ENCODE peak calls at places on chromosomes 13 and 19, in five cellular contexts. N is IMR-90, B is H9, H is neuronal stem cell, P is H1. G is an unnamed sample.

GRCh38 chr19:17282488-17283256 is 971 bp downstream of the ANKLE1 start:
- DNase-seq in H (peak), P (no peak), N (peak), B (peak), G (peak)

GRCh38 chr13:70523622-70524021 is 415.4 kb upstream of the KLHL1 start:
- DNase-seq in P (no peak), H (no peak), N (no peak), B (no peak), G (peak)

GRCh38 chr13:110127986-110128511 is 178.9 kb downstream of the COL4A1 start:
- DNase-seq in H (no peak), N (peak), B (no peak), P (no peak), G (no peak)

GRCh38 chr13:24644051-24644450 is 36.2 kb upstream of the ATP12A start:
- DNase-seq in H (no peak), P (no peak), B (no peak), N (peak), G (peak)

GRCh38 chr19:9945319-9945966 is 9.1 kb upstream of the OLFM2 start:
- DNase-seq in P (no peak), N (peak), B (peak), H (no peak), G (peak)

GRCh38 chr13:113835461-113836274 is 28.2 kb downstream of the GAS6 start:
- DNase-seq in N (peak), P (no peak), B (no peak), H (no peak), G (peak)

GRCh38 chr19:47507924-47508553 is 6.8 kb downstream of the NAPA start:
- DNase-seq in P (no peak), N (no peak), H (no peak), B (no peak), G (no peak)

GRCh38 chr13:108463365-108463764 is 166.0 kb upstream of the MYO16 start:
- DNase-seq in P (no peak), B (no peak), N (peak), H (no peak), G (peak)

GRCh38 chr13:28728642-28729041 is 9.9 kb upstream of the SLC46A3 start:
- DNase-seq in N (no peak), B (no peak), H (no peak), P (no peak), G (no peak)

GRCh38 chr19:11924886-11925583 is at the start of gene ZNF700:
- DNase-seq in B (peak), N (peak), H (peak), P (peak), G (peak)

GRCh38 chr13:50244355-50244912 is 229.2 kb downstream of the KCNRG start:
- DNase-seq in B (no peak), P (no peak), N (no peak), H (no peak), G (no peak)

GRCh38 chr19:6888967-6889366 is 1.6 kb downstream of the ADGRE1 start:
- DNase-seq in H (no peak), P (no peak), N (no peak), B (no peak), G (no peak)

GRCh38 chr13:28492527-28493367 is 2.2 kb downstream of the FLT1 start:
- DNase-seq in B (no peak), N (no peak), P (no peak), H (peak), G (peak)

GRCh38 chr13:51729853-51730553 is 74.0 kb downstream of the DHRS12 start:
- DNase-seq in N (peak), H (no peak), B (no peak), P (no peak), G (peak)

GRCh38 chr19:35211545-35212230 is 16.9 kb downstream of the FAM187B start:
- DNase-seq in N (no peak), B (no peak), H (no peak), P (no peak), G (no peak)

GRCh38 chr19:377801-378581 is 31.0 kb downstream of the C2CD4C start:
- DNase-seq in H (no peak), B (no peak), P (no peak), N (no peak), G (no peak)

GRCh38 chr13:51524846-51525566 is 59.3 kb upstream of the WDFY2 start:
- DNase-seq in N (peak), B (no peak), P (no peak), H (no peak), G (peak)

GRCh38 chr13:30340367-30341184 is 33.2 kb upstream of the KATNAL1 start:
- DNase-seq in H (no peak), B (no peak), P (no peak), N (peak), G (peak)

GRCh38 chr13:91133941-91134772 is 213.3 kb upstream of the MIR17HG start:
- DNase-seq in P (no peak), H (peak), N (peak), B (peak), G (peak)

GRCh38 chr13:95254341-95254740 is 46.9 kb downstream of the ABCC4 start:
- DNase-seq in N (peak), B (no peak), H (no peak), P (no peak), G (no peak)

GRCh38 chr19:10858204-10858828 is 10.1 kb downstream of the C19orf38 start:
- DNase-seq in P (no peak), N (no peak), B (no peak), H (no peak), G (peak)

GRCh38 chr19:9362905-9363304 is at the start of gene ZNF177:
- DNase-seq in N (no peak), P (no peak), B (no peak), H (no peak), G (no peak)

DNA sequence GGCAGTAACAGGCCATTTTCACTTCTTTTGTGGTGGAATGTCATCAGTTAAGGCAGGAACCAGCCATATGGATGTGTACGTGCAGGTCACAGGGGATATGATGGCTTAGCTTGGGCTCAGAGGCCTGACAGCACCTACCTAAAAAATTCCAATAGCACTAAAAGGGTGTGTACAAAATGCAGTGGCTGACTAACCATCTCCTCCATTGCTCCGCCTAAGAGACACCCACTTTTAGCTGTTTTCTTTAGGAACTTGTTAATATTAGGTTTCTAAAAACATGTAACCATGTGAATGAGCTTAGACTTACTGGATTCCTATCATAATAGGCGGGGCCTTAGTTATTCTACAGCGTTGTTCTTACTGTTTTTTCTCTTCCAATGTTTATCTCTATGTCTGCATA is 25.8 kb downstream of the GP6 start:
- DNase-seq in B (no peak), N (no peak), P (no peak), H (no peak), G (no peak)
- H3K4ac ChIP-seq in B (no peak), N (no peak), P (no peak), H (no peak), G (no peak)

GRCh38 chr19:52524086-52524485 is 3.4 kb upstream of the ZNF808 start:
- DNase-seq in B (no peak), P (no peak), N (no peak), H (no peak), G (no peak)

GRCh38 chr19:52522555-52522954 is 4.9 kb upstream of the ZNF808 start:
- DNase-seq in B (peak), P (no peak), H (no peak), N (no peak), G (no peak)

GRCh38 chr19:52527954-52528326 is 472 bp downstream of the ZNF808 start:
- DNase-seq in H (no peak), B (peak), N (no peak), P (no peak), G (no peak)

GRCh38 chr19:52532480-52532879 is 5.0 kb downstream of the ZNF808 start:
- DNase-seq in N (no peak), P (no peak), H (no peak), B (no peak), G (no peak)

DNA sequence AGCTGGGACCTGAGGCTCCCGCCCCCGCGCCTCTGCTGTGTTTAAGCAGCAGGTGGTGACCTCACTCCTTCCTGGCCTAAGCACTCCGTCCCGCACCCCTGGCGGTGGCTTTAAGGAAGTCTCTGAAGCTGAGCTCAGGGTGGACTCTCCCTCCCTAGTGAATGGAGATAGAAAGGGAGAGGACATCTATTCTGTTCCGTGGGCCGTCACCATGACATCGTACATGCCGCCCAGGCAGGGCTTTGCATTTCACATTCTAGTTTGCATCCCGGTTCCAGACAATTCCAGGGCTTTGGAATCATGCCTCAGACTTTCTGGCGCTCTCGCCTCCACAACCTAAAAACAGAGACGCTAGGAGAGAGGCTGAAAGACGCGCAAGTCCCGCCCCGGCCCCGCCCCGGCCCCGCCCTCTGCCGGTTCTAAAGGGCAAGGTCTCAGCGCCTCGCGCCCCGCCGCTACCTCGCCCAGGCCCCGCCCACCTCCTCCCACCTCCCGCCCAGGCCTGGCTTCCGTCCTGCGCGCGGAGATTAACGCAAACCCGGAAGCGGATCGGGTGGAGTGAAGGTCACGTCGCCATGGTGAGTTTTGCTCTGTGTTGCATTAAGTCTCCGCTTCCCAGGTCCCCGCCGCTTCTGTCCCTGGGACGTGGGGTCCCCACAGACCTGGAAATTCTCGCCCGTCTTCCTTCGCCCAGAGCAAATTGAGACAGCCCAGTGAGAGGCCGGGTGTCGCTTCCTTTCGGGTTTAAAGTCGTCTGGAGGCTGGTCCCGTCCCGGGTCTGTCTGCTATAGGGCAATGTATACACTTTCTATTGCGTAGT is at the start of gene ZNF808:
- DNase-seq in N (peak), H (peak), B (peak), P (peak), G (peak)
- H4K91ac ChIP-seq in N (peak), H (no peak), B (no peak), P (peak), G (peak)

GRCh38 chr19:28422046-28422445 is 790.9 kb downstream of the UQCRFS1 start:
- DNase-seq in P (no peak), H (no peak), N (no peak), B (no peak), G (no peak)

GRCh38 chr19:28424041-28424440 is 788.9 kb downstream of the UQCRFS1 start:
- DNase-seq in H (peak), P (peak), B (peak), N (no peak), G (no peak)

GRCh38 chr19:28424662-28425430 is 788.1 kb downstream of the UQCRFS1 start:
- DNase-seq in B (no peak), N (no peak), H (no peak), P (no peak), G (no peak)

GRCh38 chr19:28420731-28421550 is 792.0 kb downstream of the UQCRFS1 start:
- DNase-seq in N (no peak), B (no peak), H (no peak), P (no peak), G (no peak)

GRCh38 chr19:28422791-28423650 is 789.9 kb downstream of the UQCRFS1 start:
- DNase-seq in H (no peak), P (no peak), B (no peak), N (no peak), G (no peak)
- H3K27ac ChIP-seq in H (no peak), P (no peak), B (peak), N (no peak), G (no peak)

DNA sequence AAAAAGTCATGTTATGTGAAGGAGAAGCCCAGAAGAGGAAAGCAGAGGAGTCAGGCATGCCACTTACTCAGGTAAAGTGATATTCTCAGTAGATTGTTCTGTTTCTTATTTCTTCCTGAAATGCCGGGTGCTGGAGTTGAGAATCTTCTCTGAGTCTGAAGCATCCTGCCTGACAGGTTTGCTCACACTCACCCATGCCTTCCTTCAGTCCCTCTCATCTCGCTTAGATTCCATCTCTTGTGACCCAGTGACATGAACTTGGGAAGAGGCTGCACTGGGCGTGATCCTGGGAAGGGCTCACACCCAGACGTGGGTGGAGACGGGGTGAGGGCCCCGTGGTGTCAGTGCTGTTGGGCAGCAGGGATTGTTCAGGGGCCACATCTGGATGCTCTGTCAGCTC is 8.1 kb downstream of the ZNF766 start:
- DNase-seq in P (no peak), H (no peak), N (no peak), B (no peak), G (no peak)
- H3K4ac ChIP-seq in P (no peak), H (no peak), N (no peak), B (no peak), G (no peak)

GRCh38 chr19:58395979-58396627 is 647 bp downstream of the RNF225 start:
- DNase-seq in P (no peak), B (peak), N (no peak), H (no peak), G (no peak)
- H4K91ac ChIP-seq in P (no peak), B (no peak), N (no peak), H (no peak), G (peak)

GRCh38 chr19:42424345-42424707 is 2.9 kb downstream of the LIPE start:
- DNase-seq in B (no peak), H (no peak), N (no peak), P (no peak), G (no peak)
- H3K27ac ChIP-seq in B (no peak), H (peak), N (no peak), P (peak), G (no peak)

GRCh38 chr13:82702513-82702912 is 1179.8 kb downstream of the SLITRK1 start:
- DNase-seq in B (no peak), H (no peak), N (no peak), P (no peak), G (no peak)
- H3K4ac ChIP-seq in B (no peak), H (no peak), N (no peak), P (no peak), G (no peak)

GRCh38 chr19:3062165-3063105 is at the start of gene TLE5:
- DNase-seq in H (no peak), P (no peak), B (no peak), N (no peak), G (no peak)
- H4K91ac ChIP-seq in H (no peak), P (peak), B (no peak), N (peak), G (peak)

DNA sequence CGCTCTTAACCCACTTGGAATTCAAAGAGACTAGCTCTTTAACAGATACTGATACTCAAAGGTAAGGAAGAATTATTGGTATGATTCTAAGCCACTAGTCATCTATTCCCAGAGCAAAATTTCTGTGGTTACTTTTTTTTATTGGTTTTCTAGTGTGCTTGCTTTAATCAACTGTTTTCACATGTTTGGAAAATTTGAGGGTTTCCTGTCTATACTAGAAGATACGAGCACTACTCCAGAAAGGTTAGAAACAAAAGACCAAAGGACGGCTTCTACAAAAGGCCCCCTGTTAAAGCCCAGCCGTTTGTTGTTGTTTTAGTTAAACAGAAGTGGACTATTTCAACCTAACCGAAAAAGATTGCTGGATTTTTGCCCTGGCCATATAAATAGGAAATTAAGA is 18.5 kb upstream of the LPAR6 start:
- DNase-seq in N (no peak), P (no peak), H (no peak), B (no peak), G (peak)
- H3K27ac ChIP-seq in N (no peak), P (no peak), H (no peak), B (no peak), G (peak)